ENCODE peak calls at places on chromosomes 6 and 20, in seven cellular contexts. G is AG08395; W is foreskin fibroblast; A is C1 segment of cervical spinal cord; R is activated naive CD4-positive, alpha-beta T cell treated with Interleukin-2 at 50 U/mL for 16 hours; X is endothelial cell of umbilical vein; V is NCI-H1930. T is an unnamed sample.

GRCh38 chr6:18216411-18216810 is 47.9 kb downstream of the DEK start:
- DNase-seq in W (no peak), A (no peak), R (no peak), X (no peak), V (no peak), G (peak), T (no peak)

GRCh38 chr6:95866732-95867131 is 149.0 kb upstream of the FUT9 start:
- DNase-seq in A (no peak), G (no peak), R (no peak), W (no peak), V (no peak), X (no peak), T (no peak)

GRCh38 chr20:5309971-5310370 is 6.8 kb downstream of the PROKR2 start:
- DNase-seq in V (no peak), X (peak), G (no peak), R (no peak), W (peak), A (no peak), T (no peak)

GRCh38 chr6:67009818-67010217 is 1302.8 kb upstream of the EYS start:
- DNase-seq in G (no peak), W (no peak), X (no peak), V (no peak), A (no peak), R (no peak), T (no peak)

GRCh38 chr6:160156842-160157241 is 35.2 kb downstream of the SLC22A1 start:
- DNase-seq in W (no peak), G (no peak), X (no peak), R (no peak), A (no peak), V (no peak), T (no peak)

GRCh38 chr6:108115598-108116058 is 41.1 kb upstream of the OSTM1 start:
- DNase-seq in G (peak), A (no peak), V (peak), W (no peak), X (peak), R (no peak), T (no peak)

GRCh38 chr6:19845271-19846046 is 8.3 kb downstream of the ID4 start:
- DNase-seq in X (no peak), A (no peak), G (no peak), W (no peak), V (no peak), R (no peak), T (no peak)

GRCh38 chr6:75588947-75589346 is 12.7 kb upstream of the SENP6 start:
- DNase-seq in X (no peak), W (no peak), G (no peak), V (no peak), A (no peak), R (no peak), T (no peak)

GRCh38 chr6:107458687-107459282 is 579 bp downstream of the PDSS2 start:
- DNase-seq in W (peak), G (peak), X (peak), V (no peak), A (no peak), R (no peak), T (no peak)

GRCh38 chr6:167245586-167245985 is 45.5 kb upstream of the UNC93A start:
- DNase-seq in W (no peak), G (no peak), V (no peak), X (no peak), R (no peak), A (no peak), T (no peak)

GRCh38 chr20:53736757-53737403 is 143.2 kb upstream of the ZNF217 start:
- DNase-seq in A (no peak), R (no peak), W (no peak), V (no peak), G (no peak), X (peak), T (no peak)

GRCh38 chr20:33908351-33908750 is 85.4 kb upstream of the RALY start:
- DNase-seq in G (peak), R (no peak), X (no peak), A (no peak), W (no peak), V (no peak), T (no peak)

GRCh38 chr20:49948809-49949507 is 12.8 kb downstream of the RNF114 start:
- DNase-seq in R (no peak), G (peak), W (peak), A (no peak), V (no peak), X (no peak), T (no peak)

GRCh38 chr6:105184921-105185320 is 5.1 kb upstream of the POPDC3 start:
- DNase-seq in X (peak), A (no peak), R (no peak), G (no peak), W (no peak), V (no peak), T (no peak)

GRCh38 chr6:69422474-69422873 is 374.3 kb downstream of the LMBRD1 start:
- DNase-seq in R (no peak), A (no peak), G (no peak), W (no peak), V (no peak), X (no peak), T (no peak)

GRCh38 chr6:17281497-17282481 is 628 bp downstream of the RBM24 start:
- DNase-seq in R (no peak), W (no peak), A (no peak), X (peak), V (no peak), G (no peak), T (no peak)

GRCh38 chr20:46388945-46389344 is 17.5 kb downstream of the ELMO2 start:
- DNase-seq in V (no peak), W (no peak), G (no peak), X (no peak), A (no peak), R (no peak), T (no peak)

GRCh38 chr6:134517145-134517658 is 199.3 kb upstream of the SGK1 start:
- DNase-seq in V (no peak), X (peak), W (peak), A (no peak), R (no peak), G (peak), T (no peak)

GRCh38 chr6:37024665-37025337 is 19.3 kb downstream of the FGD2 start:
- DNase-seq in V (no peak), A (no peak), X (no peak), G (peak), W (peak), R (peak), T (no peak)

GRCh38 chr6:44593539-44593944 is 206.0 kb downstream of the CDC5L start:
- DNase-seq in R (peak), X (peak), W (peak), G (peak), V (no peak), A (no peak), T (peak)

GRCh38 chr20:36384022-36384619 is 78.0 kb downstream of the DLGAP4 start:
- DNase-seq in A (no peak), X (peak), G (peak), W (no peak), V (no peak), R (peak), T (no peak)

T was measured in effector CD8-positive, alpha-beta T cell.